ENCODE peak calls at places on chromosome 4, in seven cellular contexts. One of them, this sample, is unnamed.

GRCh38 chr4:8775121-8775520 is 96.5 kb downstream of the HMX1 start:
- DNase-seq in neural progenitor cell: no peak
- DNase-seq in PC-3: no peak
- DNase-seq in HCT116: no peak
- DNase-seq in GM23338: no peak
- DNase-seq in hepatocyte: no peak
- DNase-seq in SK-N-SH: no peak
- DNase-seq in this sample: no peak

GRCh38 chr4:107255114-107255513 is 219.0 kb upstream of the DKK2 start:
- DNase-seq in neural progenitor cell: no peak
- DNase-seq in PC-3: no peak
- DNase-seq in HCT116: no peak
- DNase-seq in GM23338: no peak
- DNase-seq in hepatocyte: no peak
- DNase-seq in SK-N-SH: no peak
- DNase-seq in this sample: no peak

GRCh38 chr4:103375278-103375677 is 177.1 kb upstream of the CENPE start:
- DNase-seq in neural progenitor cell: no peak
- DNase-seq in PC-3: peak
- DNase-seq in HCT116: peak
- DNase-seq in GM23338: no peak
- DNase-seq in hepatocyte: no peak
- DNase-seq in SK-N-SH: no peak
- DNase-seq in this sample: no peak

GRCh38 chr4:88953400-88953799 is 103.6 kb downstream of the FAM13A start:
- DNase-seq in neural progenitor cell: no peak
- DNase-seq in PC-3: no peak
- DNase-seq in HCT116: no peak
- DNase-seq in GM23338: no peak
- DNase-seq in hepatocyte: no peak
- DNase-seq in SK-N-SH: no peak
- DNase-seq in this sample: no peak

GRCh38 chr4:9703391-9703790 is 78.0 kb upstream of the DRD5 start:
- DNase-seq in neural progenitor cell: peak
- DNase-seq in PC-3: peak
- DNase-seq in HCT116: peak
- DNase-seq in GM23338: peak
- DNase-seq in hepatocyte: peak
- DNase-seq in SK-N-SH: peak
- DNase-seq in this sample: peak

GRCh38 chr4:5365071-5366008 is 314.1 kb downstream of the STK32B start:
- DNase-seq in neural progenitor cell: no peak
- DNase-seq in PC-3: peak
- DNase-seq in HCT116: peak
- DNase-seq in GM23338: peak
- DNase-seq in hepatocyte: peak
- DNase-seq in SK-N-SH: no peak
- DNase-seq in this sample: no peak

GRCh38 chr4:138751290-138751689 is 264.3 kb upstream of the NOCT start:
- DNase-seq in neural progenitor cell: no peak
- DNase-seq in PC-3: no peak
- DNase-seq in HCT116: no peak
- DNase-seq in GM23338: no peak
- DNase-seq in hepatocyte: no peak
- DNase-seq in SK-N-SH: no peak
- DNase-seq in this sample: no peak

GRCh38 chr4:59122626-59123025 is 2012.4 kb upstream of the IGFBP7 start:
- DNase-seq in neural progenitor cell: no peak
- DNase-seq in PC-3: no peak
- DNase-seq in HCT116: no peak
- DNase-seq in GM23338: no peak
- DNase-seq in hepatocyte: no peak
- DNase-seq in SK-N-SH: no peak
- DNase-seq in this sample: no peak

GRCh38 chr4:185800266-185800945 is 11.6 kb downstream of the SORBS2 start:
- DNase-seq in neural progenitor cell: no peak
- DNase-seq in PC-3: no peak
- DNase-seq in HCT116: no peak
- DNase-seq in GM23338: no peak
- DNase-seq in hepatocyte: no peak
- DNase-seq in SK-N-SH: no peak
- DNase-seq in this sample: no peak

GRCh38 chr4:40473578-40474388 is 138.7 kb downstream of the CHRNA9 start:
- DNase-seq in neural progenitor cell: no peak
- DNase-seq in PC-3: no peak
- DNase-seq in HCT116: no peak
- DNase-seq in GM23338: no peak
- DNase-seq in hepatocyte: peak
- DNase-seq in SK-N-SH: no peak
- DNase-seq in this sample: no peak

GRCh38 chr4:124432500-124432899 is 280.0 kb downstream of the ANKRD50 start:
- DNase-seq in neural progenitor cell: no peak
- DNase-seq in PC-3: peak
- DNase-seq in HCT116: no peak
- DNase-seq in GM23338: no peak
- DNase-seq in hepatocyte: no peak
- DNase-seq in SK-N-SH: no peak
- DNase-seq in this sample: no peak

GRCh38 chr4:114857831-114858230 is 255.6 kb downstream of the NDST4 start:
- DNase-seq in neural progenitor cell: no peak
- DNase-seq in PC-3: no peak
- DNase-seq in HCT116: no peak
- DNase-seq in GM23338: peak
- DNase-seq in hepatocyte: peak
- DNase-seq in SK-N-SH: no peak
- DNase-seq in this sample: no peak

GRCh38 chr4:61837395-61837794 is 637.3 kb downstream of the ADGRL3 start:
- DNase-seq in neural progenitor cell: no peak
- DNase-seq in PC-3: peak
- DNase-seq in HCT116: no peak
- DNase-seq in GM23338: peak
- DNase-seq in hepatocyte: no peak
- DNase-seq in SK-N-SH: no peak
- DNase-seq in this sample: no peak

GRCh38 chr4:186621959-186622553 is 66.7 kb upstream of the MTNR1A start:
- DNase-seq in neural progenitor cell: no peak
- DNase-seq in PC-3: no peak
- DNase-seq in HCT116: no peak
- DNase-seq in GM23338: no peak
- DNase-seq in hepatocyte: no peak
- DNase-seq in SK-N-SH: no peak
- DNase-seq in this sample: no peak

GRCh38 chr4:111802191-111802590 is 343.1 kb upstream of the FAM241A start:
- DNase-seq in neural progenitor cell: no peak
- DNase-seq in PC-3: no peak
- DNase-seq in HCT116: no peak
- DNase-seq in GM23338: no peak
- DNase-seq in hepatocyte: no peak
- DNase-seq in SK-N-SH: no peak
- DNase-seq in this sample: no peak

GRCh38 chr4:86841309-86841708 is 7.9 kb downstream of the SLC10A6 start:
- DNase-seq in neural progenitor cell: no peak
- DNase-seq in PC-3: peak
- DNase-seq in HCT116: no peak
- DNase-seq in GM23338: no peak
- DNase-seq in hepatocyte: no peak
- DNase-seq in SK-N-SH: no peak
- DNase-seq in this sample: no peak

GRCh38 chr4:155161357-155161756 is 47.1 kb upstream of the NPY2R start:
- DNase-seq in neural progenitor cell: no peak
- DNase-seq in PC-3: no peak
- DNase-seq in HCT116: no peak
- DNase-seq in GM23338: no peak
- DNase-seq in hepatocyte: no peak
- DNase-seq in SK-N-SH: no peak
- DNase-seq in this sample: no peak

GRCh38 chr4:81743731-81744465 is 272.2 kb upstream of the RASGEF1B start:
- DNase-seq in neural progenitor cell: no peak
- DNase-seq in PC-3: no peak
- DNase-seq in HCT116: no peak
- DNase-seq in GM23338: no peak
- DNase-seq in hepatocyte: no peak
- DNase-seq in SK-N-SH: no peak
- DNase-seq in this sample: no peak

DNA sequence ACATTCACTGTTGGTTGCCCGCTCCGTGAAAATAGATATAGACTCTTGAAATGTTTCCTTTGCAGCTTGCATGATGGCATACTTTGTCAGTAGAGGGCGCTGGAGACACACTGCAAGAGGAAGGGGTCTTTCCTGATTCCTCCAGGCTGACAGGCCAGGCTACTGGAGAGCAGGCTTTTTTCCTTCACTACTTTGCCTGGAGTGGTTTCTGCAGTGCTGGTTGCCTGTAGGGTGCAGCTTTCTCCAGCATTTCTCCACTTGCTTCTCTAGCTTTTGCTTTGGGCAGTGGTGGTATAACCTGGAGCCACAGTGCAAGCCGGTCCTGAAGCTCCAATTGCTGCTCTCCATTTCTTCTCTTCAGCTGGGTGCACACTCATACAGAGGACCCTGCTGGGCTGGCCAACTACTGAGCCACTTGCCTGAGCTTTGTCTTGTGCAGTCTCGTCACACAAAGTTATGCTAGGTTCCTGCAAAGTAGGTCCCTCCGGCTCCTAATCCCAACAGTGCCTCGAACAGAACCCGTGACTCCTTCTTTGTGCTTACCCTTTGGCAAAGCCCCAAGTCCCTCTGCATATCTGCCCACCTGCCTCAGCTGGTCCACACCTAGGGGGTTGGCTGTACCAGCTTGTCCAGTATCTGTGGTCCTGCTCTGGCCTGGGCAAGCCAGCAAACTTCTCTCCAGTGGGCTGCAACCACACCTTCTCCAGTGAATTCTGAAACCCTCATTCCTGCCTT is 46.3 kb downstream of the RASSF6 start:
- DNase-seq in neural progenitor cell: peak
- DNase-seq in PC-3: peak
- DNase-seq in HCT116: peak
- DNase-seq in GM23338: peak
- DNase-seq in hepatocyte: peak
- DNase-seq in SK-N-SH: peak
- DNase-seq in this sample: peak
- TF ChIP-seq EZH2phosphoT487 in neural progenitor cell: no peak
- TF ChIP-seq EZH2phosphoT487 in PC-3: no peak
- TF ChIP-seq EZH2phosphoT487 in HCT116: no peak
- TF ChIP-seq EZH2phosphoT487 in GM23338: no peak
- TF ChIP-seq EZH2phosphoT487 in hepatocyte: no peak
- TF ChIP-seq EZH2phosphoT487 in SK-N-SH: no peak
- TF ChIP-seq EZH2phosphoT487 in this sample: no peak

DNA sequence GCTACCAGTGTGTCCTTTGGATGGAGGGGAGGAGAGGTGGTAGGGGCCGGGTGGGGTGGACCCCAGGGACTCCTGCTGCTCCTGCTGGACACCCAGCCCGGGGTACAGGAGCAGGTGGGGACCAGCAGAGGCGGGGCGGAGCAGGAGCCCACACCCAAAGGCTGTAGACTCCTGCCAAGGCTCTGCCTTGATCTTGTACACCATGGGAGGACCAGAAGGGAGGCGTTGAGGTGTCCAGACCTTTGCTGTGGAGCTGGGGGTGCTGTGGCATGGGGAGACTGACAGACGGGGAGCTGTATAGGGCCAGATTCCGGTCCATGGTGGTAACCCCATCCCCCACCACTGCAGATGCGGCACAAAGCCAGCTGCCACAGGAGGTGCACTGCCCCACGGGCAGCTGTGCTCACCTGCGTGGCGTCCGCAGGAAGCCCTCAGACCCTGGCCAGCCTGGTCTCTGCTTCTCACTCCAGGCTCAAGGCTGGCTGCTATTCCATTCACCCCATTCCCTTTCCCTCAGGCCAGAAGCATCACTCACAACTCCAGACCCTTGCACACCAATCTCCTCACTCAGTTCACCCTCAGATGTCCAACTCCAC is 5.0 kb upstream of the SLC26A1 start:
- DNase-seq in neural progenitor cell: no peak
- DNase-seq in PC-3: no peak
- DNase-seq in HCT116: no peak
- DNase-seq in GM23338: no peak
- DNase-seq in hepatocyte: no peak
- DNase-seq in SK-N-SH: peak
- DNase-seq in this sample: no peak
- H3K27ac ChIP-seq in neural progenitor cell: no peak
- H3K27ac ChIP-seq in PC-3: no peak
- H3K27ac ChIP-seq in HCT116: no peak
- H3K27ac ChIP-seq in GM23338: no peak
- H3K27ac ChIP-seq in hepatocyte: no peak
- H3K27ac ChIP-seq in SK-N-SH: no peak
- H3K27ac ChIP-seq in this sample: no peak

DNA sequence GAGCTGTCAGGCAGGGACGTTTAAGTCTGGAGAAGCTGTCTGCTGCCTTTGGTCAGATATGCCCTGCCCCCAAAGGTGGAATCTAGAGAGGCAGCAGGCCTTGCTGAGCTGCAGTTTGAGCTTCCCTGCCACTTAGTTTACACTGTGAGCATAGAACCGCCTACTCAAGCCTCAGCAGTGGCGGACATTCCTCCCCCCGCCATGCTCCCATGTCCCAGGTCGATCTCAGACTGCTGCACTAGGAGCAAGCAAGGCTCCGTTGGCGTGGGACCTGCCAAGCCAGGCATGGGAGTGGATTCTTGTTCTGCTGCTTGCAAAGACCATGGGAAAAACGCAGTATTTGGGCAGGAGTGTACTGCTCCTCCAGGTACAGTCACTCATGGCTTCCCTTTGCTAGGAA is 24.3 kb downstream of the PLK4 start:
- DNase-seq in neural progenitor cell: no peak
- DNase-seq in PC-3: no peak
- DNase-seq in HCT116: no peak
- DNase-seq in GM23338: no peak
- DNase-seq in hepatocyte: no peak
- DNase-seq in SK-N-SH: no peak
- DNase-seq in this sample: no peak
- TF ChIP-seq CTCF in neural progenitor cell: no peak
- TF ChIP-seq CTCF in PC-3: no peak
- TF ChIP-seq CTCF in HCT116: no peak
- TF ChIP-seq CTCF in GM23338: no peak
- TF ChIP-seq CTCF in hepatocyte: no peak
- TF ChIP-seq CTCF in SK-N-SH: no peak
- TF ChIP-seq CTCF in this sample: no peak

GRCh38 chr4:122842984-122843531 is 16.4 kb downstream of the FGF2 start:
- DNase-seq in neural progenitor cell: peak
- DNase-seq in PC-3: peak
- DNase-seq in HCT116: no peak
- DNase-seq in GM23338: no peak
- DNase-seq in hepatocyte: no peak
- DNase-seq in SK-N-SH: peak
- DNase-seq in this sample: no peak
- TF ChIP-seq EZH2phosphoT487 in neural progenitor cell: no peak
- TF ChIP-seq EZH2phosphoT487 in PC-3: no peak
- TF ChIP-seq EZH2phosphoT487 in HCT116: no peak
- TF ChIP-seq EZH2phosphoT487 in GM23338: no peak
- TF ChIP-seq EZH2phosphoT487 in hepatocyte: no peak
- TF ChIP-seq EZH2phosphoT487 in SK-N-SH: no peak
- TF ChIP-seq EZH2phosphoT487 in this sample: no peak

DNA sequence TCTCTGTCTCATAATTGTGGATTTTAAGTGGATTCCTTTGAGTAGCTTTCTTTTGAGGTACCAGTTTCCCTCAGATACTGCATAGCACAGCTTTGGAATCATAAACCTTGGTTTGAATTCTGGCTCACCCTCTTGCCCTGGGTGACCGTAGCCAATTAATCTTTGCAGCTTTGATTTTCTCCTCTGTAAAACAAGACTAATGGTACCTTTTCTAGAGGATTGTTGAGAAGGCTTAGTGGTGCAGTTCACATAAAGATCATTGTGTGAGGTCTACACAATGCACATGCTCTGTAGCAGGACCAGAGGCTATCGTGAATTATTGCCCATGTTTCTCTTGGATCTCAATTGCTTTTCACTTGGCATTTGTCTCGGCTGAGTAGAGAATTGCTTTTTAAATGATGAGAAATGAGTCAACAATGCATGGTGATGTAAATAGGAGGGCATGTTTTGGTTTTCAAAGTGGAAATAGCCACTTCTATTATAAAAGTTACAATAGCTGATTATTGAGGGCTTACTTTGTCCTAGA is 47.9 kb downstream of the TMEM131L start:
- DNase-seq in neural progenitor cell: no peak
- DNase-seq in PC-3: peak
- DNase-seq in HCT116: peak
- DNase-seq in GM23338: no peak
- DNase-seq in hepatocyte: no peak
- DNase-seq in SK-N-SH: no peak
- DNase-seq in this sample: no peak
- H3K27ac ChIP-seq in neural progenitor cell: no peak
- H3K27ac ChIP-seq in PC-3: peak
- H3K27ac ChIP-seq in HCT116: peak
- H3K27ac ChIP-seq in GM23338: peak
- H3K27ac ChIP-seq in hepatocyte: no peak
- H3K27ac ChIP-seq in SK-N-SH: peak
- H3K27ac ChIP-seq in this sample: peak

This sample was measured in OCI-LY7.